ENCODE peak calls at places on chromosomes 6 and 20, in four cellular contexts. B, U, J and R are unnamed samples.
A peak's percentile ranks its signal among the peaks of the same experiment; 100 is the strongest.

GRCh38 chr20:62476074-62476838 is 461 bp upstream of the GATA5 start:
- DNase-seq in U (no peak), J (no peak), B (no peak), R (no peak)

GRCh38 chr20:4672948-4673347 is 48.8 kb upstream of the PRND start:
- DNase-seq in B (no peak), J (no peak), U (no peak), R (no peak)

GRCh38 chr6:126228001-126228791 is 111.7 kb upstream of the CENPW start:
- DNase-seq in U (no peak), B (no peak), J (no peak), R (no peak)

GRCh38 chr6:157610451-157610999 is 212.5 kb upstream of the SNX9 start:
- DNase-seq in U (no peak), B (no peak), J (no peak), R (peak; percentile 35)

GRCh38 chr6:43759926-43760798 is 9.8 kb upstream of the VEGFA start:
- DNase-seq in B (no peak), J (no peak), U (no peak), R (no peak)

GRCh38 chr6:72084992-72085569 is 198.7 kb downstream of the RIMS1 start:
- DNase-seq in J (no peak), U (no peak), B (no peak), R (no peak)

GRCh38 chr6:11952291-11952690 is 59.8 kb upstream of the HIVEP1 start:
- DNase-seq in U (no peak), J (no peak), B (no peak), R (no peak)

GRCh38 chr6:8131265-8131897 is 29.0 kb upstream of the EEF1E1 start:
- DNase-seq in J (peak; percentile 56), U (peak; percentile 42), B (peak; percentile 45), R (no peak)

GRCh38 chr6:24909281-24910216 is 26.2 kb downstream of the RIPOR2 start:
- DNase-seq in U (no peak), J (no peak), B (no peak), R (no peak)

GRCh38 chr20:3716195-3716834 is 3.9 kb upstream of the SIGLEC1 start:
- DNase-seq in B (no peak), J (no peak), U (no peak), R (no peak)

GRCh38 chr6:123802697-123803455 is 789 bp upstream of the NKAIN2 start:
- DNase-seq in U (peak; percentile 72), B (peak; percentile 78), J (peak; percentile 84), R (peak; percentile 82)

GRCh38 chr6:45327956-45328522 is at the start of gene RUNX2:
- DNase-seq in U (no peak), B (no peak), J (peak; percentile 27), R (no peak)

GRCh38 chr20:44800398-44801046 is 9.8 kb downstream of the RIMS4 start:
- DNase-seq in B (no peak), J (no peak), U (no peak), R (no peak)

GRCh38 chr20:49471397-49471796 is 11.1 kb downstream of the KCNB1 start:
- DNase-seq in U (no peak), J (no peak), B (no peak), R (no peak)

GRCh38 chr6:109461733-109462526 is 6.4 kb upstream of the MICAL1 start:
- DNase-seq in B (no peak), U (no peak), J (no peak), R (no peak)

GRCh38 chr6:2999621-3000455 is at the start of gene NQO2:
- DNase-seq in U (peak; percentile 89), B (peak; percentile 98), J (peak; percentile 95), R (peak; percentile 88)

GRCh38 chr6:165986647-165987482 is 180.8 kb downstream of the TBXT start:
- DNase-seq in J (no peak), B (no peak), U (no peak), R (no peak)

GRCh38 chr6:28838634-28839442 is 84.9 kb downstream of the TRIM27 start:
- DNase-seq in B (peak; percentile 91), J (peak; percentile 83), U (peak; percentile 70), R (peak; percentile 71)

GRCh38 chr6:9482030-9482731 is 932.7 kb downstream of the TFAP2A start:
- DNase-seq in J (no peak), U (no peak), B (no peak), R (no peak)

GRCh38 chr6:33856655-33857054 is 52.9 kb upstream of the MLN start:
- DNase-seq in B (no peak), J (peak; percentile 25), U (no peak), R (no peak)

GRCh38 chr6:1636971-1637871 is 27.5 kb downstream of the FOXC1 start:
- DNase-seq in J (no peak), B (no peak), U (no peak), R (no peak)

GRCh38 chr6:148848915-148849314 is 102.1 kb downstream of the UST start:
- DNase-seq in B (no peak), J (no peak), U (no peak), R (no peak)

GRCh38 chr6:166459272-166459671 is 76.5 kb upstream of the MPC1 start:
- DNase-seq in U (no peak), J (no peak), B (no peak), R (no peak)

DNA sequence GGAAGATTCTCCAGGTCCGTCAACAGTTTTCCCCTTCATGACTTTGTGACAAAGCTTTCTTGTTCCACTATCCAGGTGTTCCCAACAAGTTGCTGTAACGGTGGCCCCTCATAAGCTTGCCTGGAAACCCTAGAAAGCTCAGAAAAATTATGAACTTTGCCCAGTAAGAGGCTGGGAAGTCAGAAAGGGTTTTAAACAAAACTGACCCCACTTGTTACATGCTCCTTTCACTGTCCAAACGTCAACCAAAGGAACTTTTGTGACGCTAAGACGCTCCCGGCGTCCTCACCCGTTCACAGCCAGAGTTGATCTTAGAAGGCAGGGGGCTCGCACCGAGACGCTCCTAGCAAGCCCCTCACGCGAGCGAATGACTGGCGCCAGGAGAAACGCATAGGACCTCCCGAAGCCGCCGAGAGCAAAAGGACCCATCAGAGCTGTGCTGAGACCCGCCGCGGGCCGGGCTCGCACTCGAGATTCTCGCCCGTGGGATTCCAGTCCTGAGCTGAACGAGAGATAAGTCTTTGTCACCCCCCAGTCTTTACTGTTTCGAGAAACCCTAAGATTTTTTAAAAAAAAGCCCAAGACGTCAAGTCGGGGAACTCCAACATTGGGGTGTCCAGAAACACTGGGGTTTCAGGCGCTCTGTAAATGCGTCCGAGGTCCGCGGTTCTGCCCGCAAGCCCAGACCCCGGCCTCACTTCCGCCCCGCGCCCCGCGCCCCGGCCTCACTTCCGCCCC is 541 bp upstream of the ACAT2 start:
- DNase-seq in J (peak; percentile 28), B (peak; percentile 37), U (peak; percentile 17), R (peak; percentile 73)
- H3K36me3 ChIP-seq in J (no peaks in the 10 kb centered on the region), B (no peaks in the 10 kb centered on the region), U (peaks cover 32% of the 10 kb centered on the region), R (peaks cover 16% of the 10 kb centered on the region)

DNA sequence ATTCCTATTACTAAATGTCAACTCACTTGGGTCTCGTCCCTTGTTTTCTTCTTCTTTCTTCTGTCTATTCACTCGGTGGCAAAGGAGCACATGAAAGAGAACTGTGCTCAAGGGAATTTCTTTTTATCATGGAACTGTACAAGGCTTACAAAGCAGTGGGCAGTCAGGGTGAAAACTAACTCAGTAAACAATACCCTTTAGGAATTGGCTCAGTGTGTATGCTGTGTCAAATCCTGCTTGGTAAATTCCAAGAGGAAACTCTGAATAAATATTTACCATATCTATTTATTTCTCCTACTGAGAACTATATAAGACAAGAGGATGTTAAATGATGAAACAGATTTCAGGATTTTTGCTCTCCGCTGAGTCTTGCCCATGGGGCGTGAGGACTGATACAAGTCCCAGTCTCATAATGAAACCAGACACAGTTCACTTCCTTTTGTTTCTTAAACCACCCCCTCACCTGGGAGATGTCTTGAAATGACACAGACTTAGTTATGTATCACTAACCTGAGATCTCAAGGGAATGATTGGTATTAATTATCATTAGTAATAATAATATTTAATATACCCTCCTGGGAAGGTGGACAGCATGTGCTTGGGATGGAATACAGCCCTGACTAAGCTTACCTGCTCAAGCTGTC is 188.8 kb downstream of the BACH2 start:
- DNase-seq in U (no peak), J (no peak), B (no peak), R (no peak)
- H3K4me1 ChIP-seq in U (peaks cover 5% of the 10 kb centered on the region), J (peaks cover 20% of the 10 kb centered on the region), B (peaks cover 7% of the 10 kb centered on the region), R (no peaks in the 10 kb centered on the region)

GRCh38 chr6:26613201-26613600 is 16.4 kb downstream of the ABT1 start:
- DNase-seq in B (no peak), U (no peak), J (no peak), R (no peak)
- H3K4me3 ChIP-seq in B (no peak overlapping the region), U (no peak overlapping the region), J (no peak overlapping the region), R (no peak overlapping the region)

DNA sequence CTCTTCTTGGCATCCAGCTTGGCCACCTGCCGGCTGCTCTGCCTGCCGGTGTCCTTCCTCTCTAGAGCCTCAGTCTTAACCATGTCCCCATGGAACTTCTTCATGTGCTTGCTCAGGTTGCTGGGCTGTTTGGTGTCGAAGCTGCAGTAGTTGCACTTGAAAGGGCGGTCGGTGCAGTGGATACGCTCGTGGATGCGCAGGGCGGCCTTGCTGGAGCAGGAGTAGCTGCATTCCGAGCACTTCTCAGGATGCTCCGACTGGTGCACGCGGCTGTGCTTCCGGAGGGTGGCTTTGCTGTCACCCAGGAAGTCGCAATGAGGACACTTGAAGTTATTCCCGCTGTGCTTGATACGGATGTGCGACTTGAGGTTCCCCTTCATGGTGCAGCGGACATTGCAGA is 38.7 kb downstream of the ZFP64 start:
- DNase-seq in B (no peak), U (no peak), J (no peak), R (no peak)
- H3K36me3 ChIP-seq in B (no peaks in the 10 kb centered on the region), U (peaks cover 68% of the 10 kb centered on the region), J (no peaks in the 10 kb centered on the region), R (peaks cover 45% of the 10 kb centered on the region)

GRCh38 chr6:122025104-122025503 is 374.3 kb upstream of the HSF2 start:
- DNase-seq in J (no peak), U (no peak), B (no peak), R (no peak)
- H3K4me1 ChIP-seq in J (no peaks in the 10 kb centered on the region), U (no peaks in the 10 kb centered on the region), B (no peaks in the 10 kb centered on the region), R (no peaks in the 10 kb centered on the region)

GRCh38 chr6:163391983-163392382 is 22.5 kb upstream of the QKI start:
- DNase-seq in J (no peak), B (no peak), U (no peak), R (no peak)
- H3K4me3 ChIP-seq in J (no peak overlapping the region), B (no peak overlapping the region), U (no peak overlapping the region), R (no peak overlapping the region)